ENCODE peak calls at places on chromosome 1, in six cellular contexts. R is AG04449, X is suprapubic skin, Q is mucosa of descending colon, Y is NB4, E is hepatocyte. I is an unnamed sample.

GRCh38 chr1:188782220-188782841 is 1695.3 kb downstream of the BRINP3 start:
- DNase-seq in R (no peak), X (no peak), Q (no peak), Y (peak), E (peak), I (peak)

GRCh38 chr1:20174937-20175666 is 10.8 kb upstream of the UBXN10 start:
- DNase-seq in R (no peak), X (no peak), Q (no peak), Y (peak), E (no peak), I (no peak)

GRCh38 chr1:219783605-219784004 is 144.8 kb downstream of the SLC30A10 start:
- DNase-seq in R (no peak), X (no peak), Q (no peak), Y (no peak), E (no peak), I (no peak)

GRCh38 chr1:16032388-16033100 is 10.7 kb downstream of the CLCNKA start:
- DNase-seq in R (no peak), X (peak), Q (peak), Y (peak), E (peak), I (peak)

GRCh38 chr1:86436041-86436440 is 12.1 kb downstream of the CLCA2 start:
- DNase-seq in R (no peak), X (no peak), Q (no peak), Y (no peak), E (no peak), I (peak)

GRCh38 chr1:24236170-24237045 is 49.3 kb upstream of the IFNLR1 start:
- DNase-seq in R (no peak), X (no peak), Q (no peak), Y (no peak), E (peak), I (peak)

GRCh38 chr1:151716771-151717631 is at the start of gene CELF3:
- DNase-seq in R (no peak), X (no peak), Q (no peak), Y (peak), E (peak), I (no peak)

GRCh38 chr1:31368611-31369107 is 4.2 kb downstream of the FABP3 start:
- DNase-seq in R (no peak), X (peak), Q (no peak), Y (no peak), E (no peak), I (no peak)

GRCh38 chr1:201693019-201693372 is 136.0 kb upstream of the IPO9 start:
- DNase-seq in R (no peak), X (no peak), Q (no peak), Y (no peak), E (no peak), I (no peak)

GRCh38 chr1:221961532-221962292 is 219.8 kb upstream of the DUSP10 start:
- DNase-seq in R (no peak), X (no peak), Q (no peak), Y (peak), E (peak), I (peak)

GRCh38 chr1:205261946-205262668 is 34.4 kb downstream of the TMCC2 start:
- DNase-seq in R (no peak), X (no peak), Q (peak), Y (no peak), E (peak), I (no peak)

GRCh38 chr1:197737916-197738315 is 37.4 kb downstream of the DENND1B start:
- DNase-seq in R (no peak), X (no peak), Q (no peak), Y (no peak), E (no peak), I (no peak)

GRCh38 chr1:180131510-180131909 is 23.2 kb upstream of the QSOX1 start:
- DNase-seq in R (peak), X (no peak), Q (no peak), Y (peak), E (peak), I (no peak)

GRCh38 chr1:218501073-218501612 is 156.0 kb downstream of the TGFB2 start:
- DNase-seq in R (no peak), X (no peak), Q (no peak), Y (no peak), E (no peak), I (no peak)

GRCh38 chr1:56710646-56711045 is 65.5 kb downstream of the PRKAA2 start:
- DNase-seq in R (peak), X (no peak), Q (no peak), Y (no peak), E (peak), I (peak)

GRCh38 chr1:91511386-91511785 is 10.7 kb downstream of the CDC7 start:
- DNase-seq in R (no peak), X (no peak), Q (no peak), Y (peak), E (peak), I (peak)

GRCh38 chr1:241181971-241182370 is 175.0 kb downstream of the RGS7 start:
- DNase-seq in R (no peak), X (no peak), Q (no peak), Y (no peak), E (no peak), I (no peak)

GRCh38 chr1:172351761-172352161 is 68.7 kb upstream of the C1orf105 start:
- DNase-seq in R (no peak), X (no peak), Q (no peak), Y (no peak), E (no peak), I (no peak)

GRCh38 chr1:24898152-24898908 is 31.7 kb downstream of the RUNX3 start:
- DNase-seq in R (no peak), X (peak), Q (peak), Y (peak), E (peak), I (no peak)

GRCh38 chr1:80318108-80318507 is 1311.6 kb upstream of the ADGRL4 start:
- DNase-seq in R (no peak), X (no peak), Q (no peak), Y (no peak), E (no peak), I (no peak)

GRCh38 chr1:2548068-2548589 is 8.0 kb upstream of the TNFRSF14 start:
- DNase-seq in R (no peak), X (peak), Q (peak), Y (peak), E (peak), I (no peak)

GRCh38 chr1:144551543-144552424 is 40.9 kb upstream of the PPIAL4F start:
- DNase-seq in R (peak), X (peak), Q (peak), Y (peak), E (peak), I (peak)

GRCh38 chr1:180265201-180265600 is 35.1 kb downstream of the LHX4 start:
- DNase-seq in R (no peak), X (peak), Q (no peak), Y (no peak), E (no peak), I (no peak)

GRCh38 chr1:198756470-198756869 is 117.6 kb downstream of the PTPRC start:
- DNase-seq in R (no peak), X (no peak), Q (no peak), Y (peak), E (no peak), I (no peak)
- TF ChIP-seq CTCF in R (no peak), X (no peak), Q (no peak), Y (no peak), E (peak), I (no peak)

GRCh38 chr1:8681317-8681650 is 136.2 kb downstream of the RERE start:
- DNase-seq in R (no peak), X (no peak), Q (no peak), Y (no peak), E (no peak), I (no peak)
- H3K4me3 ChIP-seq in R (no peak), X (no peak), Q (no peak), Y (no peak), E (peak), I (no peak)

GRCh38 chr1:46996659-46997281 is 26.7 kb upstream of the CYP4X1 start:
- DNase-seq in R (no peak), X (no peak), Q (no peak), Y (peak), E (no peak), I (no peak)

DNA sequence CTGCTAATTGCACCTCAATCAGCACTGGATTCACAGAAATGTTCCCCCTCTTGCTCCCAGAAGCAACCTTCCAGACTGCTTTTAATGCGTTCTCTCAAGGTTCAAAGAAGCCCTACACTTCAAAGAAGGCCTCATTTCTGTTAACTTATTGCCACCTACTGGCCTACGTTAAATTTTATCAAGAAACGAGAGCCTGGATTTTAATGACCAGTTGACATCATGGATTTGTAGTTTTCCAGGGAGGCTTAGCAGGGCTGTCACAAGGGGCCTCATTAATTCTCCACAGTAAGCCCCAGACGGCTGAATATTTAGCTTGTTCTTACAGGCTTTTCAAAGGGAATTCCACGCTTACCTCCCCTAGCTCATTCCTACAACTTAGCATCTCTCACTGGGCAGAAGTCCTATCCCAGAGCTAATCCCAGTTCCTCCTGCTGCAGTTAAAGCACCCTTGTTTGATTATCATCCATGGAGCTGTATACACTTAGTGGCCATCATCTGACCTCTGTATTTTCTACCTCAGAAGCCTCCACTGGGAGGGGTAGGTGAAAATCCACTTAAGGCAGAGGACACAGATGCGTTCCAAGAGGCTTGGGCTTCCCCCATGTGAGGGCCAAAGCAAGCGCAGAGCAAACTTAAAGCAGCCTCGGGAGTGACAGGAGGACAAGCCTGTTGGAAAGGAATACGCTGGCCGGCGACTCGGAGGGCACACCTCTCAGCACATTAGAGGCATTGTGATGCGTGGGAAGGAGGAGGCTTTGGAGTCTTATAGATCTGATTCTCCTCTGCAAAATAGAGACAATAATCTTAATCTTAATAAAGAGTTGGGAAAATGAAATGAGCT is 32.2 kb upstream of the CYP4X1 start:
- DNase-seq in R (no peak), X (no peak), Q (no peak), Y (peak), E (peak), I (no peak)
- TF ChIP-seq CTCF in R (no peak), X (no peak), Q (no peak), Y (no peak), E (peak), I (peak)

GRCh38 chr1:211729238-211729637 is 53.8 kb upstream of the NEK2 start:
- DNase-seq in R (no peak), X (no peak), Q (no peak), Y (no peak), E (no peak), I (no peak)
- H3K4me3 ChIP-seq in R (no peak), X (no peak), Q (no peak), Y (no peak), E (no peak), I (no peak)

GRCh38 chr1:212819704-212820103 is 27.7 kb downstream of the SPATA45 start:
- DNase-seq in R (no peak), X (no peak), Q (no peak), Y (peak), E (peak), I (no peak)

GRCh38 chr1:212820969-212821368 is 26.5 kb downstream of the SPATA45 start:
- DNase-seq in R (no peak), X (no peak), Q (no peak), Y (no peak), E (no peak), I (no peak)

GRCh38 chr1:212816567-212817278 is 25.0 kb downstream of the TATDN3 start:
- DNase-seq in R (no peak), X (no peak), Q (no peak), Y (no peak), E (no peak), I (no peak)

GRCh38 chr1:212814548-212814947 is 22.9 kb downstream of the TATDN3 start:
- DNase-seq in R (no peak), X (no peak), Q (no peak), Y (no peak), E (peak), I (no peak)

GRCh38 chr1:212814989-212815388 is 23.3 kb downstream of the TATDN3 start:
- DNase-seq in R (no peak), X (no peak), Q (no peak), Y (peak), E (peak), I (no peak)
- TF ChIP-seq CTCF in R (no peak), X (no peak), Q (no peak), Y (peak), E (peak), I (no peak)

GRCh38 chr1:29864431-29865022 is 628.2 kb downstream of the PTPRU start:
- DNase-seq in R (no peak), X (no peak), Q (no peak), Y (no peak), E (no peak), I (no peak)
- H3K4me3 ChIP-seq in R (no peak), X (no peak), Q (no peak), Y (no peak), E (no peak), I (no peak)

DNA sequence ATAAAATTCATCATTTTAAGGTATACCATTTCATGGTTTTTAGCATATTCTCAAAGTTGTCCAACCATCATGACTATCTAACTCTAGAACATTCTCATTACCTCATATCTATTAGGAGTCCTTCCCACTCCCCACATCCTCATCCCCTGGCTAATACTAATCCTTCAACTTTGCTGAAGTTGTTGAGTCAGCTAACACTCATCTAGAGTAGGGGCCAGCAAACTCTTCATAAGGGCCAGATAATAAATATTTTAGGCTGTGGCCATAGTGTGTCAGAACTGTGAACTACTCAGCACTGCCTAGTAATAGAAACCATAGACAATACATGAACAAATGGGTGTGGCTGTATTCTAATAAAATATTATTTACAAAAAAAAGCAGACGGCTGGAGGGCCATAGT is 43.0 kb downstream of the TOR3A start:
- DNase-seq in R (no peak), X (no peak), Q (no peak), Y (no peak), E (no peak), I (no peak)
- TF ChIP-seq CTCF in R (no peak), X (no peak), Q (no peak), Y (no peak), E (no peak), I (no peak)

I was measured in astrocyte of the cerebellum.